ENCODE peak calls at places on chromosomes 3 and 15, in five cellular contexts. I is HCT116, K is lung, N is breast epithelium, U is A549. Y is an unnamed sample.
A peak's percentile ranks its signal among the peaks of the same experiment; 100 is the strongest.

GRCh38 chr15:81000144-81000625 is 538 bp upstream of the TLNRD1 start:
- DNase-seq in K (no peak), U (no peak), N (no peak), I (no peak), Y (no peak)

GRCh38 chr3:188853896-188854295 is 317.9 kb upstream of the TPRG1 start:
- DNase-seq in K (no peak), U (no peak), I (no peak), N (no peak), Y (no peak)

GRCh38 chr3:157542711-157543485 is 39.7 kb upstream of the VEPH1 start:
- DNase-seq in N (peak; percentile 74), K (peak; percentile 83), U (peak; percentile 48), I (no peak), Y (no peak)

GRCh38 chr3:47850062-47850802 is 47.3 kb downstream of the DHX30 start:
- DNase-seq in U (no peak), N (no peak), K (no peak), I (no peak), Y (no peak)

GRCh38 chr15:88729581-88729980 is 73.7 kb upstream of the ACAN start:
- DNase-seq in K (no peak), I (no peak), U (no peak), N (no peak), Y (no peak)

GRCh38 chr15:80926126-80926525 is 63.5 kb downstream of the MESD start:
- DNase-seq in I (no peak), U (no peak), K (no peak), N (no peak), Y (no peak)

GRCh38 chr3:165211749-165212148 is 15.6 kb upstream of the SLITRK3 start:
- DNase-seq in K (no peak), N (no peak), U (no peak), I (no peak), Y (no peak)

GRCh38 chr15:90209591-90209990 is 8.5 kb downstream of the SEMA4B start:
- DNase-seq in U (no peak), I (no peak), K (no peak), N (no peak), Y (no peak)

GRCh38 chr3:172065967-172066762 is 26.8 kb downstream of the FNDC3B start:
- DNase-seq in U (peak; percentile 19), I (no peak), K (no peak), N (no peak), Y (peak; percentile 90)

GRCh38 chr3:190058486-190059241 is 62.0 kb downstream of the P3H2 start:
- DNase-seq in N (no peak), I (no peak), U (no peak), K (no peak), Y (no peak)

GRCh38 chr3:150737874-150738679 is 24.9 kb downstream of the SIAH2 start:
- DNase-seq in I (peak; percentile 42), K (no peak), N (no peak), U (no peak), Y (peak; percentile 58)

GRCh38 chr3:188037965-188038581 is 115.9 kb upstream of the LPP start:
- DNase-seq in I (no peak), U (no peak), K (no peak), N (no peak), Y (no peak)

GRCh38 chr3:64463981-64464380 is 223.8 kb downstream of the ADAMTS9 start:
- DNase-seq in I (no peak), N (no peak), U (no peak), K (no peak), Y (no peak)

GRCh38 chr15:43229977-43230376 is 9.2 kb upstream of the EPB42 start:
- DNase-seq in N (no peak), U (no peak), I (no peak), K (no peak), Y (no peak)

GRCh38 chr3:171801738-171802600 is 8.3 kb downstream of the PLD1 start:
- DNase-seq in I (no peak), U (no peak), N (no peak), K (no peak), Y (peak; percentile 86)

GRCh38 chr3:126261037-126261436 is 80.7 kb upstream of the ALDH1L1 start:
- DNase-seq in U (no peak), N (no peak), K (peak; percentile 79), I (no peak), Y (no peak)

GRCh38 chr3:14927308-14927707 is 20.1 kb upstream of the NR2C2 start:
- DNase-seq in K (no peak), N (no peak), I (no peak), U (no peak), Y (no peak)

GRCh38 chr15:32003558-32003957 is 26.8 kb upstream of the CHRNA7 start:
- DNase-seq in U (no peak), I (no peak), K (no peak), N (no peak), Y (no peak)

GRCh38 chr15:76153241-76154197 is 93.7 kb downstream of the TMEM266 start:
- DNase-seq in K (no peak), U (no peak), I (no peak), N (no peak), Y (no peak)

GRCh38 chr15:35379972-35380371 is 166.0 kb downstream of the DPH6 start:
- DNase-seq in I (no peak), K (no peak), U (no peak), N (no peak), Y (no peak)

GRCh38 chr3:171200052-171201029 is 173.8 kb upstream of the SLC2A2 start:
- DNase-seq in N (no peak), U (no peak), I (no peak), K (no peak), Y (no peak)

GRCh38 chr3:16693820-16694219 is 88.6 kb upstream of the DAZL start:
- DNase-seq in N (no peak), I (no peak), K (no peak), U (no peak), Y (no peak)

GRCh38 chr3:95923496-95924210 is 890.7 kb upstream of the EPHA6 start:
- DNase-seq in N (no peak), U (no peak), I (no peak), K (peak; percentile 52), Y (peak; percentile 96)

GRCh38 chr15:68224546-68225250 is 4.8 kb downstream of the CLN6 start:
- DNase-seq in I (no peak), K (peak; percentile 17), U (no peak), N (no peak), Y (no peak)

GRCh38 chr3:139561959-139562676 is 22.6 kb upstream of the RBP1 start:
- DNase-seq in U (peak; percentile 25), N (no peak), I (peak; percentile 56), K (no peak), Y (no peak)

GRCh38 chr3:37291275-37291700 is 116.9 kb upstream of the LRRFIP2 start:
- DNase-seq in N (no peak), I (no peak), U (peak; percentile 34), K (no peak), Y (no peak)

GRCh38 chr3:127652246-127652995 is 20.3 kb upstream of the ABTB1 start:
- DNase-seq in N (no peak), I (peak; percentile 41), K (no peak), U (peak; percentile 70), Y (no peak)

GRCh38 chr3:61663728-61664492 is 102.5 kb downstream of the PTPRG start:
- DNase-seq in U (peak; percentile 21), N (no peak), I (peak; percentile 76), K (no peak), Y (peak; percentile 52)

GRCh38 chr15:34588046-34588674 is 4.7 kb upstream of the GOLGA8B start:
- DNase-seq in U (peak; percentile 71), I (peak; percentile 77), K (peak; percentile 51), N (no peak), Y (peak; percentile 56)

GRCh38 chr15:57541805-57542504 is 49.7 kb upstream of the MYZAP start:
- DNase-seq in K (peak; percentile 69), I (peak; percentile 45), U (peak; percentile 74), N (no peak), Y (no peak)

GRCh38 chr15:57537072-57537471 is 54.6 kb upstream of the MYZAP start:
- DNase-seq in U (no peak), N (no peak), K (no peak), I (peak; percentile 10), Y (no peak)

GRCh38 chr15:37107071-37107753 is 6.9 kb upstream of the MEIS2 start:
- DNase-seq in U (no peak), I (no peak), N (no peak), K (no peak), Y (no peak)
- H3K4me3 ChIP-seq in U (no peak overlapping the region), I (no peak overlapping the region), N (peak overlapping the region; percentile 34), K (no peak overlapping the region), Y (no peak overlapping the region)

DNA sequence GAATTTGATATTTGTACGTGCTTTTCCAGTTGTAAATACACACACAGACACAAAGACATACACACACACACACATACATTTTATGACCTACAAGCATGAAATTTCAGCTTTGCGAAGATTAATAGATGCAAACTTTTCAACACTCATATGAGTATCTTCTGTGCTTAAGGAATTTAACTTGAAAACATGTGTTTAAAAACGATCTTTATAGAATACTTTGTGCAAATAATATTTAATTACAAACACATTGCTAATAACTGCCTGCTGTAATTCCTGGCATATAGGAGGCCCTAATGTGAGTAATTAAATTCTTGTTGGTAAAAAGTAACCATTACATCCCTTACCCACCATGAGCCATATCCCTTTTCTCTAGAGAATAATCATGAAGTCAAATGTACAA is 107.7 kb upstream of the PLSCR5 start:
- DNase-seq in N (no peak), K (no peak), I (no peak), U (no peak), Y (no peak)
- H3K4me3 ChIP-seq in N (no peak overlapping the region), K (no peak overlapping the region), I (no peak overlapping the region), U (no peak overlapping the region), Y (no peak overlapping the region)

DNA sequence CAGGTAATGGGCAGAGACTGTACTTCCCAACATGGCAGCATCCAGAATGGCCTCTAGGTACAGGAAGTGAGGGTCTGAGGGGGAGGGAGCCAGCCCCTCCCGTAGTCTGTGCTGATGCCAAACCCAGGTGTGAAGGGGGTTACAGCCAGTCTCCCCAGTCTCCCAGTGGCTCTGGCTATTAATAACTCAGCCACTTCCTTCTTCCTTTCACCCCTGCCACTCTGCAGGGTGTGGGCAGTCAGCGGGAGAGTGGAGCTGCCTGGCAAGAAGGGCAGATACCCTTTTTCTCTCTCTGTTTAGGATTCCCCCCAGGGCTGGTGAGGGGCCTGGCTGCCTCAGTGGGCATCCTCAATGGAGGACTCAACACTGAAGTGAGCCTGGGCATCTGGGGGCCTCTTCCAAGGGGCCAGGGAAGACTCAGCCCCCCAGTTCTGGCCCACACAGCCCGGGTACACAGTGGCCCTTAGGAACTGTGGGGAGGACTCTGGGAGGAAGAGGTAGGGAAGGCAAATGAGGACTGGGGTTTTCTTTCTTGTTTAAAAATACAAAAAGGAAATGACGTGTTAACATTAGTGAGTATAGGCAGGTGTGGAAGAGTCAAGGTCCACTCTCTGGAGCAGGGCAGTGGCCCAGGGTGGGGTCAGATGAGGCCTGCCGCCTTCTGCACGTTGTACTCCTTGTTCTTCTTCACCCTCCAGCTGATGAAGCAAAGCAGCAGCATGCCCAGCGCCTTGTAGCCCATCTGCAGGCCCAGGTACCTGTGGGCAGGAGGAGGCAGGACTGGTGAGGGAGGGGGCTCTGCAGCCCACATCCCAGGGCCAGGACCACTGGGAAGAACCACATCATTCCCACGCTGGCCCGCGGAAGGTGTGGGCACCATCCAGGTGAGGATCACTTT is 38.6 kb upstream of the RAB6B start:
- DNase-seq in N (no peak), K (no peak), U (no peak), I (no peak), Y (no peak)
- H3K4me3 ChIP-seq in N (no peak overlapping the region), K (no peak overlapping the region), U (no peak overlapping the region), I (no peak overlapping the region), Y (no peak overlapping the region)

DNA sequence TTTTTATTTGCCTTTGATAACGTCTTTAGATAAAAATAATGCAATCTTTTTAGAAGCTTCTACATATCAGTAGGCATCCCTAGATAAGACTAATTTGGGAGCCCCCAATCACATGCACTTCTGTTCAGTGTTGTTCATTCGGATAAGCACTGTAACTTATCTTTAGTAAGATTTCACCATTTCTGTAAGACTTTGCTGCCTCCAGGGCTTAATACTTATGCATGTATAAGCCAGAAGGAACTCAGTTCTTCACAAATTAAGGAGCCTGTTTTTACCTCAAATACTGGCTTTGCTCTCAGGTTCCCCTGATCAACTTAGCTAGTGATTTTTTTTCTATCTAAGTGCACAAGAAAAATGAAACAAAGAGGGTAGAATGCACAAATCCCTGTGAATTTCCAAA is 20.3 kb downstream of the DOCK3 start:
- DNase-seq in N (no peak), U (no peak), I (no peak), K (no peak), Y (no peak)
- H3K4me3 ChIP-seq in N (no peak overlapping the region), U (no peak overlapping the region), I (no peak overlapping the region), K (no peak overlapping the region), Y (no peak overlapping the region)

Y was measured in epithelial cell of proximal tubule.